ENCODE peak calls at places on chromosome 5, in seven cellular contexts. J is A549, T is stomach, U is body of pancreas, Q is esophagus muscularis mucosa, H is Peyer's patch, C is suprapubic skin. O is an unnamed sample.

GRCh38 chr5:64800926-64801325 is 32.2 kb downstream of the CWC27 start:
- DNase-seq in Q (no peak), J (no peak), C (no peak), T (no peak), H (no peak), U (no peak), O (no peak)

GRCh38 chr5:14980698-14981097 is 109.1 kb upstream of the ANKH start:
- DNase-seq in T (no peak), J (no peak), U (no peak), H (no peak), C (no peak), Q (no peak), O (no peak)

GRCh38 chr5:115571441-115571878 is 26.9 kb upstream of the FEM1C start:
- DNase-seq in J (no peak), T (peak), C (no peak), Q (no peak), U (peak), H (no peak), O (no peak)

GRCh38 chr5:36880761-36881160 is 4.2 kb downstream of the NIPBL start:
- DNase-seq in T (no peak), H (no peak), Q (no peak), C (no peak), U (no peak), J (no peak), O (no peak)

GRCh38 chr5:74055446-74056097 is 429.6 kb downstream of the ARHGEF28 start:
- DNase-seq in C (no peak), H (no peak), T (no peak), Q (no peak), J (no peak), U (no peak), O (no peak)

GRCh38 chr5:151079838-151080619 is 805 bp downstream of the TNIP1 start:
- DNase-seq in T (no peak), U (no peak), H (no peak), J (peak), C (no peak), Q (no peak), O (no peak)

GRCh38 chr5:157821405-157821804 is 37.5 kb downstream of the CLINT1 start:
- DNase-seq in T (no peak), U (no peak), Q (no peak), C (no peak), H (no peak), J (no peak), O (no peak)

GRCh38 chr5:32600057-32600622 is 14.8 kb downstream of the SUB1 start:
- DNase-seq in H (no peak), C (no peak), J (no peak), Q (no peak), U (no peak), T (no peak), O (no peak)

GRCh38 chr5:152063004-152063403 is 138.4 kb upstream of the GLRA1 start:
- DNase-seq in C (no peak), Q (peak), T (no peak), U (no peak), H (no peak), J (no peak), O (no peak)

GRCh38 chr5:176658007-176658599 is 10.8 kb downstream of the TSPAN17 start:
- DNase-seq in H (peak), J (peak), Q (no peak), C (no peak), U (peak), T (peak), O (peak)

GRCh38 chr5:2029206-2029605 is 146.5 kb upstream of the IRX4 start:
- DNase-seq in U (no peak), J (no peak), H (no peak), T (no peak), C (no peak), Q (peak), O (no peak)

GRCh38 chr5:137341831-137342230 is 157.3 kb downstream of the SPOCK1 start:
- DNase-seq in Q (no peak), T (no peak), U (no peak), H (no peak), C (no peak), J (no peak), O (no peak)

GRCh38 chr5:176578391-176578808 is 29.3 kb downstream of the CDHR2 start:
- DNase-seq in J (peak), H (peak), C (no peak), U (peak), Q (no peak), T (peak), O (peak)

GRCh38 chr5:179294131-179294780 is 51.0 kb downstream of the ADAMTS2 start:
- DNase-seq in H (no peak), T (no peak), Q (no peak), J (no peak), C (peak), U (no peak), O (no peak)

GRCh38 chr5:157057459-157058370 is 1.2 kb downstream of the HAVCR1 start:
- DNase-seq in T (no peak), H (no peak), Q (no peak), C (no peak), J (peak), U (no peak), O (no peak)

GRCh38 chr5:135027318-135027698 is 6.7 kb downstream of the PITX1 start:
- DNase-seq in H (no peak), U (no peak), T (no peak), C (no peak), J (no peak), Q (no peak), O (no peak)

GRCh38 chr5:177123789-177124485 is 9.6 kb upstream of the NSD1 start:
- DNase-seq in U (no peak), T (no peak), Q (no peak), H (no peak), J (no peak), C (no peak), O (peak)

GRCh38 chr5:87339986-87340385 is 72.3 kb downstream of the RASA1 start:
- DNase-seq in Q (no peak), U (no peak), T (no peak), H (no peak), C (no peak), J (no peak), O (no peak)

GRCh38 chr5:61307611-61308010 is 24.4 kb upstream of the ZSWIM6 start:
- DNase-seq in Q (no peak), C (no peak), U (no peak), T (no peak), H (no peak), J (no peak), O (no peak)

GRCh38 chr5:174990909-174991308 is 266.5 kb downstream of the MSX2 start:
- DNase-seq in Q (peak), U (peak), J (no peak), H (no peak), C (no peak), T (peak), O (no peak)

GRCh38 chr5:37111426-37112382 is 137.5 kb downstream of the CPLANE1 start:
- DNase-seq in Q (no peak), C (no peak), H (no peak), J (no peak), T (no peak), U (no peak), O (no peak)

GRCh38 chr5:16741007-16741406 is 124.2 kb upstream of the RETREG1 start:
- DNase-seq in T (no peak), C (no peak), H (no peak), U (no peak), J (no peak), Q (no peak), O (no peak)

GRCh38 chr5:159735749-159736660 is 180.3 kb upstream of the ADRA1B start:
- DNase-seq in U (no peak), T (no peak), C (no peak), J (no peak), H (no peak), Q (peak), O (no peak)

GRCh38 chr5:128271859-128272446 is 188.4 kb downstream of the SLC12A2 start:
- DNase-seq in U (no peak), Q (no peak), T (no peak), H (no peak), C (no peak), J (peak), O (no peak)

GRCh38 chr5:36638056-36638455 is 31.6 kb downstream of the SLC1A3 start:
- DNase-seq in H (no peak), J (no peak), C (no peak), U (no peak), T (no peak), Q (no peak), O (no peak)

GRCh38 chr5:130198927-130199326 is 294.7 kb downstream of the CHSY3 start:
- DNase-seq in H (no peak), U (no peak), C (no peak), T (no peak), Q (no peak), J (peak), O (no peak)

GRCh38 chr5:93281980-93282772 is 298.8 kb downstream of the NR2F1-AS1 start:
- DNase-seq in Q (no peak), H (no peak), T (no peak), J (no peak), U (no peak), C (no peak), O (no peak)

GRCh38 chr5:176819476-176819875 is 9.1 kb downstream of the UNC5A start:
- DNase-seq in J (no peak), T (no peak), C (no peak), Q (no peak), H (no peak), U (no peak), O (no peak)

GRCh38 chr5:35198096-35198495 is 32.2 kb downstream of the PRLR start:
- DNase-seq in H (peak), U (peak), Q (no peak), T (peak), J (no peak), C (peak), O (peak)

GRCh38 chr5:32687167-32687831 is 23.8 kb upstream of the NPR3 start:
- DNase-seq in J (no peak), U (peak), T (peak), C (no peak), Q (peak), H (no peak), O (no peak)

GRCh38 chr5:78065663-78066062 is 228.8 kb downstream of the AP3B1 start:
- DNase-seq in U (no peak), T (no peak), J (no peak), H (no peak), Q (no peak), C (no peak), O (no peak)

GRCh38 chr5:93575466-93575865 is 5.6 kb downstream of the NR2F1-AS1 start:
- DNase-seq in H (no peak), J (no peak), T (no peak), Q (no peak), U (no peak), C (no peak), O (no peak)

GRCh38 chr5:100856462-100856861 is 46.6 kb downstream of the ST8SIA4 start:
- DNase-seq in U (no peak), H (no peak), T (no peak), Q (no peak), C (no peak), J (no peak), O (no peak)

GRCh38 chr5:32506809-32507208 is 62.3 kb upstream of the ZFR start:
- DNase-seq in Q (no peak), J (no peak), H (no peak), C (no peak), T (no peak), U (no peak), O (no peak)

GRCh38 chr5:60972225-60972624 is 27.2 kb downstream of the NDUFAF2 start:
- DNase-seq in T (no peak), C (no peak), J (no peak), U (no peak), H (no peak), Q (no peak), O (no peak)

GRCh38 chr5:146137967-146138403 is 32.6 kb upstream of the PLAC8L1 start:
- DNase-seq in H (no peak), Q (no peak), U (no peak), J (no peak), C (no peak), T (peak), O (no peak)

GRCh38 chr5:140108093-140109049 is 5.5 kb upstream of the PURA start:
- DNase-seq in Q (no peak), T (peak), J (peak), U (peak), C (peak), H (peak), O (peak)

GRCh38 chr5:157516626-157517325 is 56.8 kb downstream of the NIPAL4 start:
- DNase-seq in T (no peak), H (no peak), U (no peak), C (no peak), Q (no peak), J (peak), O (peak)

GRCh38 chr5:122463221-122463620 is 151.2 kb downstream of the SNCAIP start:
- DNase-seq in C (no peak), Q (no peak), J (no peak), H (no peak), U (no peak), T (no peak), O (no peak)

DNA sequence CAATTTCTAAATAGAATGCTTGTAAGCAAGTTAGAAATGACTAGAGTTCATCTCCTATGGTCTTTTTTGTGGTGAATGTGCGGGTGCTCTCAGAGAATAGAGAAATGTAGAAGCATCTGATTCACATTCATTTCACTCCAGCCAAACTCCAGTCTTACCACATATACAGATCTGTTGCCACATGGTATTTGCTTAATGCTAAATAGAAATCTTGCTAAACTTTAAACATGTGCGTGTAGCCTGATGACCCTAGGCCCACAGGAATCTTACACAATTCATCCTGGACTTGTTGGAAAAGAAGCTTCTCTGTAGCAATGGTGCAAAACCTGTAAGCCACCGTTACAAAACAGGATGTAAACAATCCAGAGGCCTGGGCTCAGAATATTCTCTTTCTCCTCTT is 135.2 kb downstream of the PCSK1 start:
- DNase-seq in H (no peak), C (no peak), U (no peak), J (no peak), T (no peak), Q (no peak), O (no peak)
- TF ChIP-seq POLR2A in H (no peak), C (no peak), U (no peak), J (no peak), T (no peak), Q (no peak), O (no peak)

DNA sequence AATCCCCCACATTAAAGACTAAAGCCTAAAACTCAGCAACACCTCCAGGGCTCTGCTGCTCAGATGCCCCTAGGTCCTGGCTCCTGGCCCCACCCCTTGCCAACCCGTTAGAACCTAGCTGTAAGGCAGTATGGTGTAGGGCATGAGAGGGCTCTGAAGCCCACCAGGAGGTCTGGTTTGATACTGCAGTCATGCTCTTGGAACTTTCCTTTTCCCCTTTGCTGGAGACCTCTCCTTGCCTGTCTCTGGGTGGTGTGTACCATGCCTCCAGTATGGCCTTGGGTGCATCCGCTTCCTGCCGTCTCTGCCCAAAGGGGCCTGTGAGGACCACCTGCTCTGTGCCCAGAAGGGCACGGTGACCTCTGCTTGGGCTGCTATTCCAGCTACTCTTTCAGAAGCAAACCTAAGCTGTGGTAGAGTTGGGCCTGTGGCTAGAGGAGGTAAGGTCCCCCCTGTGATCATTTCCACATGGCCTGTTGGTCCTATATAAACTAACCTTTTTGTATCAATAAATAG is 3.5 kb downstream of the TENT4A start:
- DNase-seq in J (no peak), U (no peak), C (no peak), Q (peak), T (no peak), H (no peak), O (no peak)
- H3K4me3 ChIP-seq in J (no peak), U (no peak), C (peak), Q (peak), T (peak), H (peak), O (no peak)

GRCh38 chr5:133868946-133869674 is 99.3 kb downstream of the C5orf15 start:
- DNase-seq in C (no peak), J (peak), T (peak), Q (no peak), H (peak), U (peak), O (peak)
- TF ChIP-seq CTCF in C (peak), J (peak), T (peak), Q (peak), H (peak), U (peak), O (no peak)

GRCh38 chr5:154712518-154713437 is 42.4 kb upstream of the LARP1 start:
- DNase-seq in H (peak), J (no peak), T (peak), Q (no peak), C (no peak), U (peak), O (no peak)
- TF ChIP-seq POLR2A in H (peak), J (no peak), T (peak), Q (no peak), C (no peak), U (peak), O (no peak)